ENCODE peak calls at places on chromosomes 13 and 19, in nine cellular contexts. One of them, this sample, is unnamed.

GRCh38 chr19:42250249-42250665 is 4.7 kb downstream of the ERF start:
- DNase-seq in dorsolateral prefrontal cortex: no peak
- DNase-seq in A549: no peak
- DNase-seq in adrenal gland: peak
- DNase-seq in testis: no peak
- DNase-seq in lower lobe of right lung: no peak
- DNase-seq in endodermal cell: no peak
- DNase-seq in fibroblast of lung: no peak
- DNase-seq in psoas muscle: peak
- DNase-seq in this sample: no peak

GRCh38 chr19:5949792-5950305 is 28.1 kb downstream of the RANBP3 start:
- DNase-seq in dorsolateral prefrontal cortex: no peak
- DNase-seq in A549: no peak
- DNase-seq in adrenal gland: no peak
- DNase-seq in testis: no peak
- DNase-seq in lower lobe of right lung: peak
- DNase-seq in endodermal cell: no peak
- DNase-seq in fibroblast of lung: no peak
- DNase-seq in psoas muscle: no peak
- DNase-seq in this sample: no peak

GRCh38 chr19:28710278-28710677 is 502.7 kb downstream of the UQCRFS1 start:
- DNase-seq in dorsolateral prefrontal cortex: no peak
- DNase-seq in A549: peak
- DNase-seq in adrenal gland: no peak
- DNase-seq in testis: no peak
- DNase-seq in lower lobe of right lung: no peak
- DNase-seq in endodermal cell: no peak
- DNase-seq in fibroblast of lung: peak
- DNase-seq in psoas muscle: no peak
- DNase-seq in this sample: peak

GRCh38 chr13:42109957-42110356 is 61.5 kb downstream of the DGKH start:
- DNase-seq in dorsolateral prefrontal cortex: no peak
- DNase-seq in A549: no peak
- DNase-seq in adrenal gland: no peak
- DNase-seq in testis: no peak
- DNase-seq in lower lobe of right lung: no peak
- DNase-seq in endodermal cell: no peak
- DNase-seq in fibroblast of lung: no peak
- DNase-seq in psoas muscle: no peak
- DNase-seq in this sample: no peak

GRCh38 chr13:25286308-25286968 is 850 bp downstream of the MTMR6 start:
- DNase-seq in dorsolateral prefrontal cortex: no peak
- DNase-seq in A549: no peak
- DNase-seq in adrenal gland: peak
- DNase-seq in testis: peak
- DNase-seq in lower lobe of right lung: no peak
- DNase-seq in endodermal cell: peak
- DNase-seq in fibroblast of lung: peak
- DNase-seq in psoas muscle: no peak
- DNase-seq in this sample: no peak

GRCh38 chr19:3547301-3547731 is 8.3 kb downstream of the TEKTIP1 start:
- DNase-seq in dorsolateral prefrontal cortex: no peak
- DNase-seq in A549: no peak
- DNase-seq in adrenal gland: no peak
- DNase-seq in testis: no peak
- DNase-seq in lower lobe of right lung: peak
- DNase-seq in endodermal cell: peak
- DNase-seq in fibroblast of lung: no peak
- DNase-seq in psoas muscle: no peak
- DNase-seq in this sample: no peak

GRCh38 chr13:110343241-110343865 is 36.3 kb downstream of the COL4A2 start:
- DNase-seq in dorsolateral prefrontal cortex: no peak
- DNase-seq in A549: no peak
- DNase-seq in adrenal gland: no peak
- DNase-seq in testis: no peak
- DNase-seq in lower lobe of right lung: no peak
- DNase-seq in endodermal cell: no peak
- DNase-seq in fibroblast of lung: peak
- DNase-seq in psoas muscle: no peak
- DNase-seq in this sample: no peak

GRCh38 chr19:17703823-17704463 is 15.3 kb upstream of the MAP1S start:
- DNase-seq in dorsolateral prefrontal cortex: peak
- DNase-seq in A549: no peak
- DNase-seq in adrenal gland: peak
- DNase-seq in testis: peak
- DNase-seq in lower lobe of right lung: peak
- DNase-seq in endodermal cell: peak
- DNase-seq in fibroblast of lung: peak
- DNase-seq in psoas muscle: no peak
- DNase-seq in this sample: no peak

GRCh38 chr13:79678100-79678499 is 197.1 kb downstream of the NDFIP2 start:
- DNase-seq in dorsolateral prefrontal cortex: no peak
- DNase-seq in A549: no peak
- DNase-seq in adrenal gland: no peak
- DNase-seq in testis: no peak
- DNase-seq in lower lobe of right lung: no peak
- DNase-seq in endodermal cell: no peak
- DNase-seq in fibroblast of lung: peak
- DNase-seq in psoas muscle: no peak
- DNase-seq in this sample: no peak

GRCh38 chr19:33500586-33500985 is 21.0 kb downstream of the PEPD start:
- DNase-seq in dorsolateral prefrontal cortex: no peak
- DNase-seq in A549: no peak
- DNase-seq in adrenal gland: no peak
- DNase-seq in testis: no peak
- DNase-seq in lower lobe of right lung: peak
- DNase-seq in endodermal cell: no peak
- DNase-seq in fibroblast of lung: no peak
- DNase-seq in psoas muscle: no peak
- DNase-seq in this sample: no peak

DNA sequence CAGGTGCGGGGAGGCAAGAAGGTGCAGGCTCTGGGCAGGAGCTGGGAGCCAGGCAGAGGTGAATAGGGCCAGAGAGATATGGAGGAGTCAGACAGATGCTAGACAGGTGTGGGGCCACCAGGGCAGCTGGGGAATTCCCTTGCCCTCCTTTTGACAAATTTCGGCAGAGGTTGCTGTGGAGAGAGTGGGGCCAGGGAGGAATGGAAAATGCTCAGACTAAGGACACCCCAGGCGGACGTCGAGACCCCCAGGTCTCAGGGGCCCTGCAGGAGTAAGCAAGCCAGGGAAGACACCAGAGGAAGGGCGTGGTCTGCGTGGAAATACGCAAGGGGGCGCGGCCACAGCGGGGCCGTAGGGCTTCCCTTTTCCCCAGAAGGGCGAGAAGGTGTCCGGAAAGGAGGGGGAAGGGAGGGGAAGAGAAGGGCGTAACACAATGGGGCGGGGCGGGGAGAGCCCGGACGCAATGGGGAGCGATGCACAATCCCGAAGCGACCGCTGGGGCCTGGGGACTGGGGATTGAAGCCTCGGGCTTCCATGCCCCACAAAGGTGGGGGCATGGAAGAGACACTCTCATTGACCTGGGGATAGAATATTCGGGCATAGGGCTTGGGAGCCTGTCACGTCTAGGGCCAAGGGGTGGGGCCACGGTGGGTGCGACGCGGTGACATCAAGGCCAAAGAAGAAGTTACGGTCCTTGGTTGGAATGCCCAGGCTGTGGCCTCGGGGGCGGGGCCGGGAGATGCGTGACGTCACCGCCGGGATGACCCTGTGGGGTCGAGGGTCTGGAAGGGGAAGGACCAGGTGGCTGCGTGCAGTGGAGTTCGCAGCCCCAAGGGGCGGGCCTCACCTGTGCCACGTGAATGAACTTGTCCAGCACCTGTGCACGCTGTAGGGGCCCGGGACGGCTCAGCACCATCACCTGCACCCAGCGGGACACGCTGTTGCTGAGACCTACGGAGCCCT is 8.2 kb downstream of the RASGRP4 start:
- DNase-seq in dorsolateral prefrontal cortex: no peak
- DNase-seq in A549: peak
- DNase-seq in adrenal gland: peak
- DNase-seq in testis: peak
- DNase-seq in lower lobe of right lung: peak
- DNase-seq in endodermal cell: peak
- DNase-seq in fibroblast of lung: no peak
- DNase-seq in psoas muscle: peak
- DNase-seq in this sample: no peak
- TF ChIP-seq CTCF in dorsolateral prefrontal cortex: no peak
- TF ChIP-seq CTCF in A549: no peak
- TF ChIP-seq CTCF in adrenal gland: no peak
- TF ChIP-seq CTCF in testis: no peak
- TF ChIP-seq CTCF in lower lobe of right lung: no peak
- TF ChIP-seq CTCF in endodermal cell: peak
- TF ChIP-seq CTCF in fibroblast of lung: no peak
- TF ChIP-seq CTCF in psoas muscle: no peak
- TF ChIP-seq CTCF in this sample: no peak

GRCh38 chr19:10192922-10193321 is 1.8 kb downstream of the DNMT1 start:
- DNase-seq in dorsolateral prefrontal cortex: no peak
- DNase-seq in A549: no peak
- DNase-seq in adrenal gland: no peak
- DNase-seq in testis: no peak
- DNase-seq in lower lobe of right lung: no peak
- DNase-seq in endodermal cell: no peak
- DNase-seq in fibroblast of lung: no peak
- DNase-seq in psoas muscle: no peak
- DNase-seq in this sample: no peak
- H3K4me3 ChIP-seq in dorsolateral prefrontal cortex: no peak
- H3K4me3 ChIP-seq in A549: peak
- H3K4me3 ChIP-seq in adrenal gland: no peak
- H3K4me3 ChIP-seq in testis: no peak
- H3K4me3 ChIP-seq in lower lobe of right lung: no peak
- H3K4me3 ChIP-seq in endodermal cell: peak
- H3K4me3 ChIP-seq in fibroblast of lung: peak
- H3K4me3 ChIP-seq in psoas muscle: no peak
- H3K4me3 ChIP-seq in this sample: no peak

GRCh38 chr13:44003481-44003880 is 123.8 kb downstream of the LACC1 start:
- DNase-seq in dorsolateral prefrontal cortex: no peak
- DNase-seq in A549: no peak
- DNase-seq in adrenal gland: no peak
- DNase-seq in testis: no peak
- DNase-seq in lower lobe of right lung: no peak
- DNase-seq in endodermal cell: no peak
- DNase-seq in fibroblast of lung: no peak
- DNase-seq in psoas muscle: no peak
- DNase-seq in this sample: no peak
- H3K27ac ChIP-seq in dorsolateral prefrontal cortex: no peak
- H3K27ac ChIP-seq in A549: no peak
- H3K27ac ChIP-seq in adrenal gland: no peak
- H3K27ac ChIP-seq in testis: no peak
- H3K27ac ChIP-seq in lower lobe of right lung: no peak
- H3K27ac ChIP-seq in endodermal cell: no peak
- H3K27ac ChIP-seq in fibroblast of lung: no peak
- H3K27ac ChIP-seq in psoas muscle: no peak
- H3K27ac ChIP-seq in this sample: no peak

GRCh38 chr19:51096473-51097165 is 11.6 kb downstream of the CTU1 start:
- DNase-seq in dorsolateral prefrontal cortex: no peak
- DNase-seq in A549: peak
- DNase-seq in adrenal gland: no peak
- DNase-seq in testis: no peak
- DNase-seq in lower lobe of right lung: no peak
- DNase-seq in endodermal cell: no peak
- DNase-seq in fibroblast of lung: no peak
- DNase-seq in psoas muscle: no peak
- DNase-seq in this sample: no peak
- TF ChIP-seq CTCF in dorsolateral prefrontal cortex: peak
- TF ChIP-seq CTCF in A549: peak
- TF ChIP-seq CTCF in adrenal gland: no peak
- TF ChIP-seq CTCF in testis: no peak
- TF ChIP-seq CTCF in lower lobe of right lung: no peak
- TF ChIP-seq CTCF in endodermal cell: peak
- TF ChIP-seq CTCF in fibroblast of lung: peak
- TF ChIP-seq CTCF in psoas muscle: no peak
- TF ChIP-seq CTCF in this sample: no peak